ENCODE peak calls at places on chromosomes 13 and 19, in eight cellular contexts. K is heart right ventricle; M is body of pancreas; Z is fibroblast of the aortic adventitia; T is left ventricle myocardium inferior; F is CD8-positive, alpha-beta T cell; X is AG04450; P is dorsolateral prefrontal cortex. A is an unnamed sample.

GRCh38 chr13:32278456-32278855 is 36.7 kb downstream of the ZAR1L start:
- DNase-seq in K (no peak), M (no peak), Z (no peak), T (no peak), F (no peak), X (peak), P (no peak), A (peak)

GRCh38 chr13:110443633-110444225 is 117.8 kb downstream of the RAB20 start:
- DNase-seq in K (no peak), M (no peak), Z (no peak), T (no peak), F (no peak), X (no peak), P (no peak), A (no peak)

GRCh38 chr13:98557934-98558630 is 18.8 kb downstream of the STK24 start:
- DNase-seq in K (no peak), M (no peak), Z (no peak), T (no peak), F (no peak), X (no peak), P (no peak), A (no peak)

GRCh38 chr19:1084024-1084868 is 10.9 kb downstream of the POLR2E start:
- DNase-seq in K (no peak), M (no peak), Z (no peak), T (no peak), F (no peak), X (no peak), P (no peak), A (no peak)

GRCh38 chr13:103431880-103432279 is 365.7 kb upstream of the SLC10A2 start:
- DNase-seq in K (no peak), M (no peak), Z (no peak), T (no peak), F (no peak), X (no peak), P (no peak), A (no peak)

GRCh38 chr13:43180036-43180660 is 156.8 kb downstream of the DNAJC15 start:
- DNase-seq in K (no peak), M (no peak), Z (no peak), T (no peak), F (no peak), X (no peak), P (no peak), A (no peak)

GRCh38 chr19:49861127-49861526 is 6.2 kb downstream of the PNKP start:
- DNase-seq in K (peak), M (no peak), Z (no peak), T (no peak), F (no peak), X (no peak), P (no peak), A (no peak)

GRCh38 chr13:27619711-27620376 is 485 bp downstream of the LNX2 start:
- DNase-seq in K (peak), M (no peak), Z (peak), T (peak), F (peak), X (no peak), P (peak), A (no peak)

GRCh38 chr13:50452761-50453160 is 390.7 kb downstream of the DLEU7 start:
- DNase-seq in K (no peak), M (no peak), Z (peak), T (no peak), F (no peak), X (no peak), P (no peak), A (no peak)

GRCh38 chr13:35826626-35827254 is 304.4 kb downstream of the DCLK1 start:
- DNase-seq in K (no peak), M (no peak), Z (no peak), T (no peak), F (no peak), X (no peak), P (no peak), A (no peak)

GRCh38 chr13:31896427-31896826 is 135.1 kb upstream of the FRY start:
- DNase-seq in K (peak), M (no peak), Z (peak), T (peak), F (no peak), X (no peak), P (no peak), A (peak)

GRCh38 chr13:23899555-23899954 is 2.3 kb upstream of the C1QTNF9B start:
- DNase-seq in K (no peak), M (peak), Z (peak), T (no peak), F (no peak), X (peak), P (peak), A (peak)

GRCh38 chr19:49097453-49098288 is 12.4 kb downstream of the SNRNP70 start:
- DNase-seq in K (peak), M (peak), Z (peak), T (peak), F (peak), X (peak), P (peak), A (peak)

GRCh38 chr19:40219721-40220276 is 1.6 kb upstream of the TTC9B start:
- DNase-seq in K (no peak), M (no peak), Z (peak), T (no peak), F (no peak), X (no peak), P (no peak), A (no peak)

GRCh38 chr19:3017923-3018322 is 11.2 kb downstream of the TLE2 start:
- DNase-seq in K (no peak), M (no peak), Z (no peak), T (no peak), F (no peak), X (no peak), P (no peak), A (no peak)

GRCh38 chr13:86862137-86862536 is 809.0 kb upstream of the SLITRK5 start:
- DNase-seq in K (no peak), M (no peak), Z (no peak), T (no peak), F (no peak), X (no peak), P (no peak), A (no peak)

GRCh38 chr13:61417171-61417570 is 1.5 kb upstream of the PCDH20 start:
- DNase-seq in K (no peak), M (no peak), Z (no peak), T (no peak), F (no peak), X (no peak), P (no peak), A (no peak)

GRCh38 chr13:22041741-22042140 is 370.9 kb downstream of the FGF9 start:
- DNase-seq in K (no peak), M (no peak), Z (no peak), T (no peak), F (no peak), X (no peak), P (no peak), A (no peak)

GRCh38 chr13:22039961-22040360 is 369.1 kb downstream of the FGF9 start:
- DNase-seq in K (no peak), M (no peak), Z (no peak), T (no peak), F (no peak), X (no peak), P (no peak), A (no peak)

GRCh38 chr13:22040810-22041364 is 370.0 kb downstream of the FGF9 start:
- DNase-seq in K (no peak), M (no peak), Z (no peak), T (no peak), F (no peak), X (no peak), P (no peak), A (no peak)
- H3K4me3 ChIP-seq in K (no peak), M (no peak), Z (no peak), T (peak), F (peak), X (no peak), P (no peak), A (no peak)

DNA sequence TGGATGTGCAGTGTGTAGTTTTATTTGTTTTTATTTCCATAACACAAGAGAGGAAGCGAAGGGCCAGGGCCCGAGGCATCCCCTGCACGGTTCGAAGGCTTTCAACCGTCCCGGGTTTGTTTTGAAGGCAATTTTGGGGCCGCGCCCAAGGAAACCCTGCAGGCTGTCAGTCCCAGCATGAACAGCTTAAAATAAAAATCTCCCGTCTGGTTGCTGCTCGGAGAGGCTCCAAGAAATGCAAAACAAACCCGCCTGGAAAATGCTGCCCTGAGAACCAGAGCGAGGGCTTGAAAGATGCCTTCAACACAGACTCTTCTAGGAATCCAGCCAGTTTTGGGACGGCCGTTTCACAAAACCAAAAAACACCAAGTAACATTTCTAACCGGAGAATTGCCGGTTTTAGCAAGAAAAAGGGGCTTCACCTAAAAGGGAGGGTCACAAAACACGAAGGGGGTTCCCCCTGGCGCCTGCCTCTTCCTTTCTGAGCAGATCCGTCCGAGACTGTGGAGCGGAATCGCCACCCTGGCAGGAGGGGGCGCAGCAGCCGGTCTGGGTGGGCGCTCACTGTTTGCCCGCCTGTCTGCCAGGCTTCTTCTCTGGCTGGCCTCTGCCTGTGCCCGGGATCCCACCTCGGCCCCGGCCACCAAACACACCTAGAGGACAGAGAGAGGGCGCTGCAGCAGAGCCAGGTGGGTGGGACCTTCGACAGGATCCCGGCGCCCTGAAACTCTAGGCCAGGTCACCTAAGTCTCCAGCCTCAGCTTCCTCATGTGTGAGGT is 15.8 kb downstream of the LSM4 start:
- DNase-seq in K (no peak), M (no peak), Z (peak), T (no peak), F (no peak), X (no peak), P (peak), A (no peak)
- TF ChIP-seq CTCF in K (no peak), M (no peak), Z (no peak), T (no peak), F (no peak), X (no peak), P (peak), A (no peak)

GRCh38 chr19:11950312-11950711 is 14.5 kb upstream of the ZNF763 start:
- DNase-seq in K (no peak), M (no peak), Z (no peak), T (no peak), F (no peak), X (no peak), P (no peak), A (no peak)
- H3K4me3 ChIP-seq in K (no peak), M (no peak), Z (no peak), T (no peak), F (no peak), X (no peak), P (no peak), A (no peak)

GRCh38 chr19:47013041-47013517 is 6.6 kb upstream of the NPAS1 start:
- DNase-seq in K (peak), M (peak), Z (peak), T (peak), F (peak), X (peak), P (peak), A (peak)
- TF ChIP-seq CTCF in K (peak), M (peak), Z (peak), T (peak), F (peak), X (peak), P (peak), A (peak)

GRCh38 chr13:51805925-51806324 is 2.0 kb upstream of the DHRS12 start:
- DNase-seq in K (no peak), M (no peak), Z (no peak), T (no peak), F (no peak), X (no peak), P (no peak), A (no peak)
- H3K4me3 ChIP-seq in K (no peak), M (no peak), Z (no peak), T (no peak), F (no peak), X (no peak), P (no peak), A (no peak)

A was measured in astrocyte of the cerebellum.